ENCODE peak calls at places on chromosome 21, in five cellular contexts. One of them, this sample, is unnamed.
A peak's percentile ranks its signal among the peaks of the same experiment; 100 is the strongest.

GRCh38 chr21:39022901-39023693 is 160.2 kb downstream of the PSMG1 start:
- DNase-seq in SJSA1: no peak
- DNase-seq in neuronal stem cell: no peak
- DNase-seq in transverse colon: no peak
- DNase-seq in left ventricle myocardium inferior: peak; percentile 87
- DNase-seq in this sample: no peak

GRCh38 chr21:28752131-28752530 is 240.5 kb downstream of the LTN1 start:
- DNase-seq in SJSA1: no peak
- DNase-seq in neuronal stem cell: no peak
- DNase-seq in transverse colon: no peak
- DNase-seq in left ventricle myocardium inferior: no peak
- DNase-seq in this sample: no peak

GRCh38 chr21:29208666-29209059 is 78.2 kb downstream of the MAP3K7CL start:
- DNase-seq in SJSA1: peak; percentile 53
- DNase-seq in neuronal stem cell: no peak
- DNase-seq in transverse colon: no peak
- DNase-seq in left ventricle myocardium inferior: no peak
- DNase-seq in this sample: no peak

GRCh38 chr21:26795866-26796329 is 49.3 kb downstream of the ADAMTS1 start:
- DNase-seq in SJSA1: peak; percentile 89
- DNase-seq in neuronal stem cell: no peak
- DNase-seq in transverse colon: peak; percentile 63
- DNase-seq in left ventricle myocardium inferior: peak; percentile 37
- DNase-seq in this sample: peak; percentile 20

GRCh38 chr21:33780631-33781030 is 135.0 kb downstream of the ATP5PO start:
- DNase-seq in SJSA1: peak; percentile 47
- DNase-seq in neuronal stem cell: no peak
- DNase-seq in transverse colon: no peak
- DNase-seq in left ventricle myocardium inferior: no peak
- DNase-seq in this sample: no peak

GRCh38 chr21:39715804-39716397 is 29.1 kb upstream of the IGSF5 start:
- DNase-seq in SJSA1: peak; percentile 30
- DNase-seq in neuronal stem cell: peak; percentile 44
- DNase-seq in transverse colon: peak; percentile 68
- DNase-seq in left ventricle myocardium inferior: peak; percentile 31
- DNase-seq in this sample: no peak

GRCh38 chr21:39461419-39461818 is 9.6 kb downstream of the SH3BGR start:
- DNase-seq in SJSA1: no peak
- DNase-seq in neuronal stem cell: no peak
- DNase-seq in transverse colon: no peak
- DNase-seq in left ventricle myocardium inferior: no peak
- DNase-seq in this sample: no peak

GRCh38 chr21:29168874-29169273 is 38.4 kb downstream of the MAP3K7CL start:
- DNase-seq in SJSA1: no peak
- DNase-seq in neuronal stem cell: no peak
- DNase-seq in transverse colon: no peak
- DNase-seq in left ventricle myocardium inferior: no peak
- DNase-seq in this sample: no peak

GRCh38 chr21:32410916-32411315 is 1.6 kb upstream of the EVA1C start:
- DNase-seq in SJSA1: no peak
- DNase-seq in neuronal stem cell: no peak
- DNase-seq in transverse colon: no peak
- DNase-seq in left ventricle myocardium inferior: no peak
- DNase-seq in this sample: no peak

GRCh38 chr21:36087362-36088138 is 17.7 kb downstream of the CBR1 start:
- DNase-seq in SJSA1: no peak
- DNase-seq in neuronal stem cell: no peak
- DNase-seq in transverse colon: no peak
- DNase-seq in left ventricle myocardium inferior: no peak
- DNase-seq in this sample: no peak

GRCh38 chr21:27154451-27155129 is 187.7 kb upstream of the ADAMTS5 start:
- DNase-seq in SJSA1: no peak
- DNase-seq in neuronal stem cell: no peak
- DNase-seq in transverse colon: no peak
- DNase-seq in left ventricle myocardium inferior: no peak
- DNase-seq in this sample: no peak

GRCh38 chr21:31265293-31265692 is 78.8 kb downstream of the TIAM1 start:
- DNase-seq in SJSA1: no peak
- DNase-seq in neuronal stem cell: no peak
- DNase-seq in transverse colon: no peak
- DNase-seq in left ventricle myocardium inferior: peak; percentile 66
- DNase-seq in this sample: no peak

GRCh38 chr21:34743285-34743684 is 74.5 kb downstream of the CLIC6 start:
- DNase-seq in SJSA1: no peak
- DNase-seq in neuronal stem cell: no peak
- DNase-seq in transverse colon: no peak
- DNase-seq in left ventricle myocardium inferior: no peak
- DNase-seq in this sample: no peak

GRCh38 chr21:38861989-38862683 is 56.4 kb downstream of the ETS2 start:
- DNase-seq in SJSA1: no peak
- DNase-seq in neuronal stem cell: no peak
- DNase-seq in transverse colon: no peak
- DNase-seq in left ventricle myocardium inferior: no peak
- DNase-seq in this sample: no peak

GRCh38 chr21:35350965-35351364 is 301.9 kb upstream of the RUNX1 start:
- DNase-seq in SJSA1: no peak
- DNase-seq in neuronal stem cell: no peak
- DNase-seq in transverse colon: no peak
- DNase-seq in left ventricle myocardium inferior: no peak
- DNase-seq in this sample: no peak

GRCh38 chr21:16070207-16070651 is 340.4 kb downstream of the USP25 start:
- DNase-seq in SJSA1: no peak
- DNase-seq in neuronal stem cell: no peak
- DNase-seq in transverse colon: no peak
- DNase-seq in left ventricle myocardium inferior: no peak
- DNase-seq in this sample: peak; percentile 70
- H3K4me3 ChIP-seq in SJSA1: no peak overlapping the region
- H3K4me3 ChIP-seq in neuronal stem cell: no peak overlapping the region
- H3K4me3 ChIP-seq in transverse colon: no peak overlapping the region
- H3K4me3 ChIP-seq in left ventricle myocardium inferior: no peak overlapping the region
- H3K4me3 ChIP-seq in this sample: peak overlapping the region; percentile 9

DNA sequence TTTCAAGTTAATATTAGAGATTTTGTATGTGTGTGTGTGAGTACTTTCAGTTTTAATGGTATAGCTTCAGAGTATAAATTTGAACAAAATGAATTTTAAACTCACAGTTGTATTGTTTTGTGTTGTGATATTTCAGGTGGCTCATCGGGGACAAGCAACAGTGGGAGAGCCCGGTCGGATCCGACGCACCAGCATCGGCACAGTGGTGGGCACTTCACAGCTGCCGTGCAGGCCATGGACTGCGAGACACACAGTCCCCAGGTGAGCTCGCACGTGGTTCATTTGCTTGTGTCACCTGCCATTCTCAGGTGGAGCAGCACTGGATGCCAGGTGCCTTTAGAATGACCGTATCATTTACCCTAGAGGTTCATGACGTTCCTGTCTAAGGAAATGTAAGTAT is 139.4 kb downstream of the DYRK1A start:
- DNase-seq in SJSA1: no peak
- DNase-seq in neuronal stem cell: no peak
- DNase-seq in transverse colon: no peak
- DNase-seq in left ventricle myocardium inferior: no peak
- DNase-seq in this sample: no peak
- H3K36me3 ChIP-seq in SJSA1: peaks cover 71% of the 10 kb centered on the region
- H3K36me3 ChIP-seq in neuronal stem cell: peaks cover 38% of the 10 kb centered on the region
- H3K36me3 ChIP-seq in transverse colon: peaks cover 66% of the 10 kb centered on the region
- H3K36me3 ChIP-seq in left ventricle myocardium inferior: peaks cover 91% of the 10 kb centered on the region
- H3K36me3 ChIP-seq in this sample: peaks cover 61% of the 10 kb centered on the region

DNA sequence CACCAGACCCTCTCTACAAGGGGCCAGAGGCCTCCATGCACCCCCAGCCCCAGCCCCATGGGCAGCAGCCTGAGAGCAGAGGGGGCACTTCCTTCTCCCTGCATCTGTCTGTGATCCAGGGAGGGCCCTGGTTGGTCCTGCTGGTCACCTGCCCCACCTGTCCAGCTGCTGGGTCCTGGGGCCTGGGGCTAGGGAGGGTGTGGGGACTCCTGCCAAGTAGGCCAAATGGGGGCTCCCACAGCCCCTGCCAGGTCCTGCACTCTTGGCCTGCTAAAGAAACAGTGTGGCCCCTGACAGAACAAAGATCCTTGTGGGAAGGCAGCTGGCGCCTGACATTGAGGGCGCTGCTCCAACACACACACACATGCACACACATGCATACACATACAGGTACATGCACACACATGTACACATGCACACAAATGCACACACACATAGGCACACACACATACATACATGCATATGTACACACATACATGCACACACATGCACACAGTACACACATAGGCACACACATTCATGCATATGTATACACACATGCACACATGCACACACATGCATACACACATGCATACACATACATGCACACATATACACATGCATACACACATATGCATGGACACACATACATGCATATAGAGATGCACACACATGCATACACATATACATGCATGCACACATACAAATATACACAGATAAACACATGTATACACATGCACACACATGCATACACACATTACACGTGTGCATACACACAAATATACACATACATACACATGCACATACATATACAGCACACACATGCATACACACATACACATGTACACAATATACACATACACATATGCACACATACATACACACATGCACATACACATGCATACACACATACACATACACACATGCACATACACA is 49.9 kb downstream of the TRPM2 start:
- DNase-seq in SJSA1: no peak
- DNase-seq in neuronal stem cell: no peak
- DNase-seq in transverse colon: no peak
- DNase-seq in left ventricle myocardium inferior: no peak
- DNase-seq in this sample: no peak
- H3K9me3 ChIP-seq in SJSA1: peaks cover 10% of the 10 kb centered on the region
- H3K9me3 ChIP-seq in neuronal stem cell: peaks cover 14% of the 10 kb centered on the region
- H3K9me3 ChIP-seq in transverse colon: no peaks in the 10 kb centered on the region
- H3K9me3 ChIP-seq in left ventricle myocardium inferior: no peaks in the 10 kb centered on the region
- H3K9me3 ChIP-seq in this sample: no peaks in the 10 kb centered on the region

GRCh38 chr21:41769521-41769920 is 2.7 kb upstream of the RIPK4 start:
- DNase-seq in SJSA1: no peak
- DNase-seq in neuronal stem cell: no peak
- DNase-seq in transverse colon: no peak
- DNase-seq in left ventricle myocardium inferior: no peak
- DNase-seq in this sample: no peak

GRCh38 chr21:41769933-41770332 is 3.1 kb upstream of the RIPK4 start:
- DNase-seq in SJSA1: no peak
- DNase-seq in neuronal stem cell: no peak
- DNase-seq in transverse colon: peak; percentile 35
- DNase-seq in left ventricle myocardium inferior: no peak
- DNase-seq in this sample: no peak

GRCh38 chr21:41768371-41769042 is 1.7 kb upstream of the RIPK4 start:
- DNase-seq in SJSA1: peak; percentile 73
- DNase-seq in neuronal stem cell: no peak
- DNase-seq in transverse colon: peak; percentile 84
- DNase-seq in left ventricle myocardium inferior: no peak
- DNase-seq in this sample: no peak

GRCh38 chr21:41767606-41768370 is 936 bp upstream of the RIPK4 start:
- DNase-seq in SJSA1: peak; percentile 61
- DNase-seq in neuronal stem cell: no peak
- DNase-seq in transverse colon: no peak
- DNase-seq in left ventricle myocardium inferior: no peak
- DNase-seq in this sample: no peak

GRCh38 chr21:41769106-41769505 is 2.3 kb upstream of the RIPK4 start:
- DNase-seq in SJSA1: no peak
- DNase-seq in neuronal stem cell: no peak
- DNase-seq in transverse colon: no peak
- DNase-seq in left ventricle myocardium inferior: no peak
- DNase-seq in this sample: no peak
- H3K4me3 ChIP-seq in SJSA1: peak overlapping the region; percentile 19
- H3K4me3 ChIP-seq in neuronal stem cell: no peak overlapping the region
- H3K4me3 ChIP-seq in transverse colon: peak overlapping the region; percentile 60
- H3K4me3 ChIP-seq in left ventricle myocardium inferior: peak overlapping the region; percentile 46
- H3K4me3 ChIP-seq in this sample: no peak overlapping the region

GRCh38 chr21:45599146-45599581 is 44.4 kb upstream of the PCBP3 start:
- DNase-seq in SJSA1: no peak
- DNase-seq in neuronal stem cell: no peak
- DNase-seq in transverse colon: no peak
- DNase-seq in left ventricle myocardium inferior: no peak
- DNase-seq in this sample: no peak
- H3K36me3 ChIP-seq in SJSA1: no peaks in the 10 kb centered on the region
- H3K36me3 ChIP-seq in neuronal stem cell: no peaks in the 10 kb centered on the region
- H3K36me3 ChIP-seq in transverse colon: no peaks in the 10 kb centered on the region
- H3K36me3 ChIP-seq in left ventricle myocardium inferior: no peaks in the 10 kb centered on the region
- H3K36me3 ChIP-seq in this sample: no peaks in the 10 kb centered on the region

GRCh38 chr21:9758141-9758540 is 763.2 kb upstream of the TPTE start:
- DNase-seq in SJSA1: no peak
- DNase-seq in neuronal stem cell: no peak
- DNase-seq in transverse colon: no peak
- DNase-seq in left ventricle myocardium inferior: no peak
- DNase-seq in this sample: no peak

GRCh38 chr21:9756677-9757076 is 764.7 kb upstream of the TPTE start:
- DNase-seq in SJSA1: no peak
- DNase-seq in neuronal stem cell: no peak
- DNase-seq in transverse colon: no peak
- DNase-seq in left ventricle myocardium inferior: no peak
- DNase-seq in this sample: no peak

GRCh38 chr21:9758888-9759287 is 762.5 kb upstream of the TPTE start:
- DNase-seq in SJSA1: no peak
- DNase-seq in neuronal stem cell: no peak
- DNase-seq in transverse colon: no peak
- DNase-seq in left ventricle myocardium inferior: no peak
- DNase-seq in this sample: no peak

GRCh38 chr21:9753943-9754342 is 767.4 kb upstream of the TPTE start:
- DNase-seq in SJSA1: no peak
- DNase-seq in neuronal stem cell: no peak
- DNase-seq in transverse colon: no peak
- DNase-seq in left ventricle myocardium inferior: no peak
- DNase-seq in this sample: no peak

GRCh38 chr21:9755611-9756010 is 765.8 kb upstream of the TPTE start:
- DNase-seq in SJSA1: no peak
- DNase-seq in neuronal stem cell: no peak
- DNase-seq in transverse colon: no peak
- DNase-seq in left ventricle myocardium inferior: no peak
- DNase-seq in this sample: no peak
- H3K9me3 ChIP-seq in SJSA1: peaks cover 10% of the 10 kb centered on the region
- H3K9me3 ChIP-seq in neuronal stem cell: peaks cover 30% of the 10 kb centered on the region
- H3K9me3 ChIP-seq in transverse colon: peaks cover 15% of the 10 kb centered on the region
- H3K9me3 ChIP-seq in left ventricle myocardium inferior: peaks cover 5% of the 10 kb centered on the region
- H3K9me3 ChIP-seq in this sample: peaks cover 31% of the 10 kb centered on the region

This sample was measured in HAP-1.